ENCODE peak calls at places on chromosomes 16 and 17, in nine cellular contexts. R is thoracic aorta; F is CD4-positive, alpha-beta T cell; U is AG04450; V is cardiac muscle cell; W is uterus; K is heart right ventricle; H is left lung; I is transverse colon. E is an unnamed sample.

GRCh38 chr17:73494955-73495349 is 149.3 kb downstream of the SDK2 start:
- DNase-seq in R (no peak), F (no peak), U (no peak), V (no peak), W (no peak), K (no peak), H (no peak), I (no peak), E (no peak)

GRCh38 chr16:12518238-12519004 is 285.3 kb downstream of the CPPED1 start:
- DNase-seq in R (no peak), F (no peak), U (no peak), V (no peak), W (no peak), K (no peak), H (no peak), I (no peak), E (no peak)

GRCh38 chr16:10945065-10945787 is 862 bp downstream of the CLEC16A start:
- DNase-seq in R (no peak), F (no peak), U (no peak), V (no peak), W (no peak), K (no peak), H (peak; percentile 19), I (no peak), E (peak; percentile 10)

GRCh38 chr16:1770328-1771071 is 843 bp downstream of the NME3 start:
- DNase-seq in R (no peak), F (no peak), U (no peak), V (peak; percentile 62), W (peak; percentile 70), K (peak; percentile 75), H (peak; percentile 61), I (peak; percentile 75), E (peak; percentile 93)

GRCh38 chr17:4220655-4221054 is 43.1 kb downstream of the ANKFY1 start:
- DNase-seq in R (no peak), F (no peak), U (no peak), V (peak; percentile 34), W (peak; percentile 43), K (no peak), H (no peak), I (peak; percentile 48), E (peak; percentile 45)

GRCh38 chr16:46612121-46612520 is 9.1 kb downstream of the SHCBP1 start:
- DNase-seq in R (no peak), F (no peak), U (no peak), V (no peak), W (no peak), K (no peak), H (no peak), I (no peak), E (no peak)

GRCh38 chr17:82148997-82149396 is 51.0 kb upstream of the FASN start:
- DNase-seq in R (no peak), F (no peak), U (no peak), V (no peak), W (no peak), K (no peak), H (no peak), I (no peak), E (no peak)

GRCh38 chr16:46728804-46729203 is 19.3 kb downstream of the MYLK3 start:
- DNase-seq in R (no peak), F (no peak), U (no peak), V (no peak), W (no peak), K (no peak), H (no peak), I (no peak), E (no peak)

GRCh38 chr17:40369923-40370322 is 5.4 kb upstream of the GJD3 start:
- DNase-seq in R (no peak), F (no peak), U (no peak), V (no peak), W (no peak), K (no peak), H (no peak), I (no peak), E (no peak)

GRCh38 chr17:28978016-28978415 is 26.7 kb upstream of the PHF12 start:
- DNase-seq in R (no peak), F (no peak), U (no peak), V (no peak), W (no peak), K (no peak), H (no peak), I (no peak), E (no peak)

GRCh38 chr16:52624891-52625290 is 77.9 kb upstream of the TOX3 start:
- DNase-seq in R (no peak), F (no peak), U (no peak), V (no peak), W (no peak), K (no peak), H (no peak), I (no peak), E (no peak)

GRCh38 chr16:49639739-49640388 is 216.0 kb downstream of the ZNF423 start:
- DNase-seq in R (no peak), F (no peak), U (peak; percentile 67), V (peak; percentile 74), W (peak; percentile 59), K (peak; percentile 76), H (peak; percentile 56), I (no peak), E (peak; percentile 68)

GRCh38 chr17:43388198-43389021 is 10.4 kb upstream of the ARL4D start:
- DNase-seq in R (peak; percentile 86), F (peak; percentile 86), U (peak; percentile 79), V (peak; percentile 96), W (peak; percentile 90), K (peak; percentile 88), H (peak; percentile 94), I (peak; percentile 94), E (peak; percentile 94)

GRCh38 chr16:86026136-86026905 is 127.4 kb downstream of the IRF8 start:
- DNase-seq in R (no peak), F (no peak), U (no peak), V (no peak), W (no peak), K (no peak), H (peak; percentile 22), I (peak; percentile 34), E (no peak)

GRCh38 chr17:47862621-47863440 is 11.9 kb upstream of the SP6 start:
- DNase-seq in R (no peak), F (no peak), U (peak; percentile 68), V (peak; percentile 57), W (no peak), K (no peak), H (no peak), I (no peak), E (no peak)

GRCh38 chr16:689175-689897 is 862 bp downstream of the WDR24 start:
- DNase-seq in R (no peak), F (no peak), U (no peak), V (no peak), W (no peak), K (no peak), H (peak; percentile 34), I (no peak), E (no peak)

GRCh38 chr17:72150632-72151460 is 30.0 kb downstream of the SOX9 start:
- DNase-seq in R (no peak), F (no peak), U (no peak), V (peak; percentile 37), W (no peak), K (no peak), H (no peak), I (no peak), E (no peak)

GRCh38 chr16:74146643-74147042 is 150.0 kb upstream of the PSMD7 start:
- DNase-seq in R (no peak), F (no peak), U (no peak), V (no peak), W (no peak), K (no peak), H (no peak), I (no peak), E (no peak)

GRCh38 chr16:23318639-23319038 is 16.5 kb downstream of the SCNN1B start:
- DNase-seq in R (no peak), F (no peak), U (no peak), V (no peak), W (no peak), K (no peak), H (peak; percentile 79), I (peak; percentile 69), E (no peak)

GRCh38 chr16:69566437-69567030 is 768 bp downstream of the NFAT5 start:
- DNase-seq in R (no peak), F (no peak), U (no peak), V (peak; percentile 75), W (peak; percentile 62), K (peak; percentile 58), H (peak; percentile 67), I (peak; percentile 60), E (peak; percentile 67)
- TF ChIP-seq CTCF in R (no peak), F (no peak), U (no peak), V (no peak), W (no peak), K (no peak), H (no peak), I (no peak), E (no peak)

GRCh38 chr16:67445126-67445426 is 14.2 kb downstream of the HSD11B2 start:
- DNase-seq in R (no peak), F (no peak), U (no peak), V (no peak), W (no peak), K (no peak), H (no peak), I (no peak), E (no peak)
- H3K27ac ChIP-seq in R (no peak overlapping the region), F (no peak overlapping the region), U (no peak overlapping the region), V (no peak overlapping the region), W (peak overlapping the region; percentile 78), K (peak overlapping the region; percentile 45), H (no peak overlapping the region), I (peak overlapping the region; percentile 86), E (peak overlapping the region; percentile 82)

GRCh38 chr17:21815352-21816063 is 123.2 kb downstream of the KCNJ18 start:
- DNase-seq in R (no peak), F (no peak), U (no peak), V (no peak), W (no peak), K (no peak), H (no peak), I (no peak), E (no peak)
- H3K9me3 ChIP-seq in R (no peaks in the 10 kb centered on the region), F (peaks cover 3% of the 10 kb centered on the region), U (peaks cover 38% of the 10 kb centered on the region), V (peaks cover 7% of the 10 kb centered on the region), W (no peaks in the 10 kb centered on the region), K (no peaks in the 10 kb centered on the region), H (peaks cover 31% of the 10 kb centered on the region), I (peaks cover 4% of the 10 kb centered on the region), E (no peaks in the 10 kb centered on the region)

GRCh38 chr17:60095381-60095780 is 16.7 kb upstream of the HEATR6 start:
- DNase-seq in R (no peak), F (no peak), U (no peak), V (no peak), W (no peak), K (no peak), H (no peak), I (no peak), E (no peak)

GRCh38 chr17:60098578-60098977 is 19.9 kb upstream of the HEATR6 start:
- DNase-seq in R (no peak), F (no peak), U (no peak), V (no peak), W (no peak), K (no peak), H (no peak), I (no peak), E (no peak)

GRCh38 chr17:60094754-60095153 is 16.0 kb upstream of the HEATR6 start:
- DNase-seq in R (no peak), F (no peak), U (no peak), V (no peak), W (no peak), K (no peak), H (no peak), I (no peak), E (no peak)

GRCh38 chr17:60093694-60094093 is 15.0 kb upstream of the HEATR6 start:
- DNase-seq in R (no peak), F (no peak), U (no peak), V (no peak), W (no peak), K (no peak), H (no peak), I (no peak), E (no peak)

GRCh38 chr17:60095830-60096229 is 17.1 kb upstream of the HEATR6 start:
- DNase-seq in R (no peak), F (no peak), U (no peak), V (no peak), W (no peak), K (no peak), H (no peak), I (no peak), E (no peak)
- TF ChIP-seq CTCF in R (no peak), F (no peak), U (no peak), V (no peak), W (no peak), K (no peak), H (no peak), I (no peak), E (no peak)

E was measured in adrenal gland.